ENCODE peak calls at places on chromosomes 13 and 19, in ten cellular contexts. B is A549, Y is esophagus muscularis mucosa, W is tibial nerve, G is sigmoid colon, Z is transverse colon, P is HepG2, F is H1, C is suprapubic skin, H is GM12878. R is an unnamed sample.

GRCh38 chr19:7559102-7559501 is 23.6 kb downstream of the PNPLA6 start:
- DNase-seq in B (peak; percentile 25), Y (no peak), W (no peak), G (no peak), Z (no peak), P (no peak), F (no peak), C (no peak), H (no peak), R (no peak)

GRCh38 chr13:112756967-112757758 is 67.3 kb downstream of the ATP11A start:
- DNase-seq in B (no peak), Y (no peak), W (no peak), G (no peak), Z (no peak), P (peak; percentile 99), F (no peak), C (no peak), H (no peak), R (no peak)

GRCh38 chr13:49098771-49099512 is 121.2 kb upstream of the MLNR start:
- DNase-seq in B (peak; percentile 39), Y (no peak), W (no peak), G (no peak), Z (no peak), P (no peak), F (no peak), C (no peak), H (no peak), R (no peak)

GRCh38 chr13:45102136-45102802 is 18.0 kb upstream of the GTF2F2 start:
- DNase-seq in B (no peak), Y (no peak), W (no peak), G (no peak), Z (no peak), P (no peak), F (no peak), C (no peak), H (no peak), R (no peak)

GRCh38 chr13:32881792-32882175 is 134.4 kb upstream of the KL start:
- DNase-seq in B (no peak), Y (no peak), W (no peak), G (no peak), Z (no peak), P (no peak), F (no peak), C (no peak), H (no peak), R (no peak)

GRCh38 chr19:6105444-6105843 is 4.9 kb downstream of the RFX2 start:
- DNase-seq in B (no peak), Y (no peak), W (no peak), G (no peak), Z (no peak), P (no peak), F (no peak), C (no peak), H (no peak), R (no peak)

GRCh38 chr19:12937243-12938053 is 961 bp upstream of the CALR start:
- DNase-seq in B (peak; percentile 68), Y (peak; percentile 93), W (peak; percentile 59), G (peak; percentile 88), Z (peak; percentile 48), P (peak; percentile 43), F (no peak), C (no peak), H (no peak), R (peak; percentile 68)

GRCh38 chr13:54799621-54800226 is 1771.1 kb downstream of the OLFM4 start:
- DNase-seq in B (no peak), Y (no peak), W (no peak), G (no peak), Z (no peak), P (no peak), F (no peak), C (no peak), H (no peak), R (no peak)

GRCh38 chr13:32261567-32261966 is 53.6 kb downstream of the ZAR1L start:
- DNase-seq in B (no peak), Y (no peak), W (peak; percentile 55), G (peak; percentile 96), Z (peak; percentile 37), P (no peak), F (no peak), C (no peak), H (no peak), R (peak; percentile 41)

GRCh38 chr13:112254061-112254818 is 121.9 kb upstream of the SPACA7 start:
- DNase-seq in B (no peak), Y (peak; percentile 34), W (no peak), G (no peak), Z (no peak), P (no peak), F (no peak), C (no peak), H (no peak), R (no peak)

GRCh38 chr19:35474104-35474503 is 16.2 kb downstream of the KRTDAP start:
- DNase-seq in B (no peak), Y (no peak), W (no peak), G (no peak), Z (no peak), P (no peak), F (no peak), C (no peak), H (no peak), R (no peak)

GRCh38 chr19:46065486-46065885 is 24.7 kb upstream of the IGFL4 start:
- DNase-seq in B (peak; percentile 16), Y (no peak), W (no peak), G (no peak), Z (no peak), P (no peak), F (no peak), C (no peak), H (no peak), R (no peak)
- TF ChIP-seq EP300 in B (peak; percentile 33), Y (no peak), W (no peak), G (no peak), Z (no peak), P (no peak), F (no peak), C (no peak), H (no peak), R (no peak)

GRCh38 chr19:19475845-19476828 is 39.2 kb downstream of the TSSK6 start:
- DNase-seq in B (peak; percentile 44), Y (no peak), W (no peak), G (no peak), Z (no peak), P (peak; percentile 16), F (no peak), C (no peak), H (no peak), R (no peak)
- TF ChIP-seq CTCF in B (no peak), Y (no peak), W (no peak), G (peak; percentile 10), Z (peak; percentile 23), P (peak; percentile 33), F (peak; percentile 70), C (no peak), H (peak; percentile 50), R (no peak)

GRCh38 chr19:58398545-58398944 is 3.1 kb downstream of the RNF225 start:
- DNase-seq in B (no peak), Y (no peak), W (no peak), G (peak; percentile 46), Z (no peak), P (no peak), F (no peak), C (no peak), H (no peak), R (no peak)

GRCh38 chr19:58399903-58400637 is 4.6 kb downstream of the RNF225 start:
- DNase-seq in B (no peak), Y (no peak), W (no peak), G (peak; percentile 59), Z (no peak), P (no peak), F (no peak), C (peak; percentile 65), H (no peak), R (no peak)

GRCh38 chr19:58400638-58400915 is 5.1 kb downstream of the RNF225 start:
- DNase-seq in B (no peak), Y (no peak), W (no peak), G (no peak), Z (no peak), P (no peak), F (no peak), C (no peak), H (no peak), R (no peak)

GRCh38 chr19:58401825-58402433 is 6.5 kb downstream of the RNF225 start:
- DNase-seq in B (no peak), Y (no peak), W (no peak), G (peak; percentile 50), Z (no peak), P (no peak), F (no peak), C (no peak), H (no peak), R (no peak)

DNA sequence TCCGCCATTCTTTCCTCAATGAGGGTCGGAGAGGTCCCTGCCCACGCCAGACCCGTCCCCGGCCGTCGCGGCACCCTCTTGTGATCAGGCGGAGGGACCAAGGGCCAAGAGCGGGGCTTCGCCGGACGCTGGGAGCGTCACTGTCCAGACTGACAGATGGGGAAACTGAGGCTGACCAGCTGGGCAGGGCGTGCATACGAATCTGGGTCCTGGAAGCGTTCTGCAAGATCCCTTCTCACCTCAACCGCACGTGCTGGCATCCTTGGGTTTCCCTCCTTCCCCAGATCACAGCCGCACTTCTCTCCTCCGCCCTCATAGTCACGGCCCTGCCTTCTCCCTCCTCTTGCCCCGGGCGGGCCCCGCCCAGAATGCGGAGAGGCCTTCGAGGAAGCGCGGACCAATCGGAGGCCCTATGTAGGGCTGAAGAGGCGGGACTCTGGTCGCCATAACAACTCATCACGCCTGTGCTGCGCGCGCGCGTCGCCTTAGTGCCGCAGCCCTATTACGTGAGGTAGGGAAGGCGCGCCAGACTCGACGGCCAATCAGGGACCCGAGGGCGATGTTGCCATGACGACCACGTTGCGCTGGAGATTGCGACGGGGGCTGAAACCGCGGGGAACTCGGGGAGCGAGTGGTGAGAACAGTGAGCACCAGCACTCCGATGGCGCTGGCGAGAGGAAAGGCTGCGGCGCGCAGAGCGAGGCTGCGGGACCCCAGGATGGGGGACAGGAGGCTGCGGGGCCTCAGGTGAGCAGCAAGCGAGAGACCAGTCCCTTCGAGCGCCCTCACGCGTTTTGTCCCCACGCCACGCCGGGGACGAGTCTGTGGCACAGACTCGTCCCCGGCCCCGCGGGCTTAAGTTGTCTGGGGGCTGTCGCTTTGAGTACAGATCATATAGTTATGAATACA is 5.7 kb downstream of the RNF225 start:
- DNase-seq in B (peak; percentile 100), Y (peak; percentile 100), W (peak; percentile 100), G (peak; percentile 100), Z (peak; percentile 99), P (peak; percentile 98), F (peak; percentile 97), C (peak; percentile 100), H (peak; percentile 96), R (peak; percentile 100)
- TF ChIP-seq POLR2A in B (peak; percentile 95), Y (no peak), W (peak; percentile 69), G (peak; percentile 48), Z (peak; percentile 82), P (peak; percentile 90), F (peak; percentile 69), C (peak; percentile 51), H (peak; percentile 97), R (no peak)

DNA sequence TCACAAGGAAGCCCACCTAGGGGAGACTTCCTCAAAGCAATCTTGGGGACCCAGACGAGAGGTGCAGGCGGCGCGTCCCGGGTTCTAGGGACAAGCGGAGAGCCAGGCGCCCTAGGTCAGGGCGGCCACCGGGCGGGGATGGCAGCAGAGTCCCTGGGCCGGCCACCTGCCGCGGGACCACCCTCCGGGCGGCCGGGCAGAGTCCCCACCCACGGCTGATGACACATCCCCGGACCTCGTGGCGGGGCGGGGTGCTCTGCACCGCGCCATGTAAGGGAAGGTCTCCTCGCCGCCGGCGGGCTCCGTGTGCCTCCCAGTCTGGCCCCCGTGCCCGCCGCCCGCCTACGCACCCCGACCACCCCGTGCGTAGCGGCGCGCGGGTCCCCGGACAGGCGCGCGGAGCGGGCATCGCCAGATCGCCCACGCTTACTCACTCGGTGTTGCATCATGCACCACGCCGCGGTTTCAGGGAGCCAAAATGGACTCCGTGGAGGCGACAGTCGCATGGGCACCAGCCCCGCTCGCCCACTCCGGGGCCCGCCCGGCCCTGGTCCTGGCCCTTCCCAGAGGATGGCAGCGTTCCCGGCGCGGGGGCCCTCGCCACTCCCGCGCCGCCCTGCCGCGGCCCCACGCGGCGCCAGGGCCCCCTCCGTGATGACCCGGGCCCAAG is 643 bp downstream of the SLC7A1 start:
- DNase-seq in B (peak; percentile 30), Y (peak; percentile 93), W (peak; percentile 54), G (peak; percentile 89), Z (peak; percentile 65), P (no peak), F (no peak), C (peak; percentile 88), H (no peak), R (peak; percentile 61)
- TF ChIP-seq EP300 in B (no peak), Y (no peak), W (no peak), G (peak; percentile 18), Z (no peak), P (no peak), F (no peak), C (no peak), H (no peak), R (no peak)